ENCODE peak calls at places on chromosomes 6 and 20, in five cellular contexts. H is HCT116, Z is ovary, Y is lower lobe of right lung, U is cardiac muscle cell. T is an unnamed sample.

GRCh38 chr6:159378361-159378760 is 209.2 kb downstream of the FNDC1 start:
- DNase-seq in H (no peak), Z (no peak), Y (no peak), U (peak), T (no peak)

GRCh38 chr6:107106165-107106564 is 9.2 kb downstream of the BEND3 start:
- DNase-seq in H (no peak), Z (no peak), Y (no peak), U (no peak), T (peak)

GRCh38 chr6:71205336-71205956 is 83.2 kb upstream of the OGFRL1 start:
- DNase-seq in H (no peak), Z (no peak), Y (no peak), U (peak), T (no peak)

GRCh38 chr6:150395388-150396009 is 26.7 kb downstream of the IYD start:
- DNase-seq in H (peak), Z (peak), Y (peak), U (peak), T (peak)

GRCh38 chr20:44041001-44041400 is 126.3 kb downstream of the TOX2 start:
- DNase-seq in H (no peak), Z (no peak), Y (no peak), U (no peak), T (no peak)

GRCh38 chr20:50845566-50846211 is 50.8 kb downstream of the BCAS4 start:
- DNase-seq in H (no peak), Z (no peak), Y (no peak), U (no peak), T (no peak)

GRCh38 chr20:41344477-41344876 is 3.9 kb downstream of the LPIN3 start:
- DNase-seq in H (no peak), Z (no peak), Y (no peak), U (no peak), T (no peak)

GRCh38 chr20:22531056-22531615 is 53.2 kb downstream of the FOXA2 start:
- DNase-seq in H (no peak), Z (no peak), Y (no peak), U (no peak), T (no peak)

GRCh38 chr6:100879317-100879716 is 1.8 kb downstream of the ASCC3 start:
- DNase-seq in H (no peak), Z (no peak), Y (no peak), U (no peak), T (no peak)

GRCh38 chr6:157148391-157149323 is 174.7 kb downstream of the TMEM242 start:
- DNase-seq in H (peak), Z (no peak), Y (no peak), U (peak), T (no peak)

GRCh38 chr20:5549200-5549599 is 201.0 kb upstream of the SHLD1 start:
- DNase-seq in H (no peak), Z (no peak), Y (no peak), U (peak), T (no peak)

GRCh38 chr20:2858591-2858990 is 14.7 kb upstream of the PTPRA start:
- DNase-seq in H (no peak), Z (no peak), Y (no peak), U (no peak), T (no peak)

GRCh38 chr20:22684072-22684762 is 99.8 kb upstream of the FOXA2 start:
- DNase-seq in H (peak), Z (peak), Y (peak), U (peak), T (no peak)

GRCh38 chr20:35281506-35282101 is 3.0 kb downstream of the EIF6 start:
- DNase-seq in H (no peak), Z (no peak), Y (no peak), U (no peak), T (no peak)

GRCh38 chr6:41712651-41713103 is 22.7 kb downstream of the TFEB start:
- DNase-seq in H (no peak), Z (no peak), Y (peak), U (no peak), T (no peak)

GRCh38 chr6:123803862-123804681 is at the start of gene NKAIN2:
- DNase-seq in H (no peak), Z (peak), Y (peak), U (no peak), T (no peak)

GRCh38 chr6:168226832-168227434 is 92.6 kb downstream of the DACT2 start:
- DNase-seq in H (no peak), Z (no peak), Y (no peak), U (peak), T (no peak)

GRCh38 chr20:52801628-52802006 is 170.5 kb upstream of the TSHZ2 start:
- DNase-seq in H (no peak), Z (no peak), Y (no peak), U (no peak), T (no peak)

GRCh38 chr6:121616411-121616810 is 181.0 kb downstream of the GJA1 start:
- DNase-seq in H (no peak), Z (no peak), Y (no peak), U (no peak), T (no peak)

GRCh38 chr20:41172296-41173140 is 35.2 kb downstream of the PLCG1 start:
- DNase-seq in H (no peak), Z (peak), Y (no peak), U (peak), T (peak)

GRCh38 chr20:45695496-45695895 is 6.3 kb upstream of the WFDC13 start:
- DNase-seq in H (no peak), Z (no peak), Y (no peak), U (no peak), T (no peak)

GRCh38 chr20:1254307-1254706 is 11.8 kb upstream of the SNPH start:
- DNase-seq in H (no peak), Z (no peak), Y (no peak), U (no peak), T (no peak)

GRCh38 chr6:149429427-149430360 is 29.6 kb downstream of the SUMO4 start:
- DNase-seq in H (no peak), Z (no peak), Y (no peak), U (peak), T (no peak)

GRCh38 chr6:138161434-138162103 is at the start of gene ARFGEF3:
- DNase-seq in H (no peak), Z (peak), Y (peak), U (peak), T (no peak)

GRCh38 chr6:29529956-29530355 is 29.6 kb downstream of the UBD start:
- DNase-seq in H (no peak), Z (no peak), Y (no peak), U (no peak), T (no peak)

GRCh38 chr6:125153541-125154183 is at the start of gene TPD52L1:
- DNase-seq in H (peak), Z (peak), Y (peak), U (peak), T (no peak)

GRCh38 chr6:166774292-166774691 is 147.2 kb upstream of the RPS6KA2 start:
- DNase-seq in H (no peak), Z (no peak), Y (no peak), U (no peak), T (no peak)

GRCh38 chr20:11919046-11919445 is 1.4 kb downstream of the BTBD3 start:
- DNase-seq in H (no peak), Z (no peak), Y (no peak), U (peak), T (no peak)
- H3K4me3 ChIP-seq in H (no peak), Z (peak), Y (peak), U (no peak), T (no peak)

GRCh38 chr6:39904946-39905639 is 29.2 kb downstream of the MOCS1 start:
- DNase-seq in H (no peak), Z (no peak), Y (no peak), U (no peak), T (peak)

GRCh38 chr6:39902786-39903465 is 31.3 kb downstream of the MOCS1 start:
- DNase-seq in H (no peak), Z (no peak), Y (no peak), U (no peak), T (no peak)

GRCh38 chr6:39905640-39905975 is 28.7 kb downstream of the MOCS1 start:
- DNase-seq in H (no peak), Z (no peak), Y (no peak), U (no peak), T (no peak)

GRCh38 chr6:39902136-39902535 is 32.1 kb downstream of the MOCS1 start:
- DNase-seq in H (no peak), Z (no peak), Y (no peak), U (no peak), T (no peak)

DNA sequence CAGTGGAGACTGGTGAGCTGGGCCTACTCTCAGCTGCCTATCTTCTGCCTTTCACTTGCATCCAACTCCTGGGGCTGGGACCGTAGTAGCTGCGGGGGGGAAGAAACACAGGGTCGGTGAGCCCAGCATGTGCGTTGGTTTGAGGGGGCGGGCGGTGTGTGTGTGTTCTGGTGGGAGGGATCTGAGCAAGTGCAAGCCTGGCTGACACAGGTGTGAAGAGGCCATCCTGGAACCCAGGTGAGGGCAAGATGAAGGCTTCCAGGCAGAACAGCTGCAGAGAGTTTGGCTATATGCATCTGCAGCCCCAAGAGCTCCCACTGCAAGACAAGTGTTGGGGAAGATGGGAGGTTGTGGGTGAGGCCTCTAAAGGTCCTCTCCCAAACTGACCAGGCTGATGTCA is 30.6 kb downstream of the MOCS1 start:
- DNase-seq in H (no peak), Z (no peak), Y (no peak), U (no peak), T (no peak)
- TF ChIP-seq CTCF in H (no peak), Z (no peak), Y (no peak), U (no peak), T (no peak)

GRCh38 chr6:143060354-143060805 is 309 bp upstream of the AIG1 start:
- DNase-seq in H (peak), Z (peak), Y (peak), U (peak), T (peak)

GRCh38 chr6:143060806-143061596 is at the start of gene AIG1:
- DNase-seq in H (peak), Z (peak), Y (no peak), U (no peak), T (peak)

GRCh38 chr6:143058987-143059386 is 1.7 kb upstream of the AIG1 start:
- DNase-seq in H (no peak), Z (no peak), Y (no peak), U (no peak), T (no peak)

GRCh38 chr6:143061597-143062385 is 1.1 kb downstream of the AIG1 start:
- DNase-seq in H (no peak), Z (no peak), Y (no peak), U (no peak), T (no peak)

DNA sequence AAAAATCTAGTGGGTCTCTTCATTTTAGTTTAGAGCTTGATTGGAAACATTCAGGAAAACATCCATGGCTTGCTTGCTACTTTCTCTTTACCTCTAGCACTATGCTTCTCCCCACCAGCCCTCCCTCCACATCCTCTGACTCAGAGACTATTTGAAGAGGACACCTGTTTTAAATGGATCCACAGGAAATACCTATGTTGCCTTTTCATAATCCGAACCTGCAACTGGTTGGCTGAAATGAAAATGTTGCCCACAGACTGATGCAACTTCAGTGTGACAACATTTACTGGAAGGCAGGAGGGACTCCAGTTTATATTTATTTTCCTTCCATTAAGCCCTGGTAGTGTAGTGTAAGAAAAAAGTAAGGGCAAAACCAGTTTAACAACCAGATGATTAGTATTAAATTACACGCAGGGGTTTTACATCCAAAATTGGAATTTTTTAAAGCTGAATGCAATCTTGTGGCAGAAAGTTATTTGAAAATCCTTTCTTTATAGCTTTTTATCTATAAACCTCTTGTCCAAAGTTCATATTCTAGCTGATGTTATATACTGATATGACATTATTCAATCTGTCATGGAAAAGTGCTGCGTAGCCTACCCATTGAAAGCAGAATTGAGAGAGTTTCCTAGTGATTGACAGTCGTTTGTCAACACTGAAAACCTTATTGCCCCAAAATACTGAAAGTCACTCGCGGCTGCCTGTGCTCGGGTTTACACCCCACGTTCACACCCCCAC is 904 bp upstream of the AIG1 start:
- DNase-seq in H (peak), Z (no peak), Y (no peak), U (peak), T (peak)
- H3K4me3 ChIP-seq in H (peak), Z (peak), Y (peak), U (peak), T (peak)

DNA sequence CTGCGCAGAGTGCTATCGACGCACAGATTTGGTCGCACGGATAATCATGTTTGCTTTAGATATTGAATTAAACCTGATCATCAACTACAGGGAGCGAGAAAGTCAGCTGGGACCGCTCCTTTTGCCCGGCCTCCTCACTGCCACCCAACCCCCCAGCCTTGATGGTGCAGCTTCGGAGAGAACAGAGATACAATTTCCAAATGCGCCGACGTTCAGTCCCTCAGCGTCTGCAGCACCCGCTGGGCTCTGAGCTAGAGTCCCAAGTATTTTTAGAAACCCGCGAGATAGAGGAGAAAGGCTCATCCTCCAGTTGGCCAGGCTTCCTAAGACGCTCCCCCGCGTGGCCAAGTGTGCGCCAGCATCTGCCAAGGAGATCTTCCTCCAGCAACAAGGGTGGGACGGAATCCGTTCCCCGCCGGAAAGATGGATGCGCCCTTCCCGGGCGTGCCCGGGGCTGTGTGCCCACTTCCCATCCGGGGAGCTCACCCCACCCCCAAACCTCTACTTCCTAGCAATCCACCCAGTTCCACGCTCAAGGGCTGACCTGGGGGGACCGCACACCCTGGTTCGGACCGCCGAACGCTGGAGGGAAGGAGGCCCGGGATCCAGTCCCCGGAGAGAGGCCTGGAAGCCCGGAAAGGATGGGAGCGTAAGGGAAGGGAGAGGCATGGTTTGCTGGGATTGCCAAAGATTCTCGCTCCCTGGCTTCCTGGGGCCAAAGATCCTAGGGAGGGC is 4.1 kb downstream of the NKX2-2 start:
- DNase-seq in H (no peak), Z (peak), Y (peak), U (peak), T (no peak)
- TF ChIP-seq CTCF in H (no peak), Z (no peak), Y (no peak), U (peak), T (no peak)